ENCODE peak calls at places on chromosomes 13 and 19, in five cellular contexts. One of them, this sample, is unnamed.

GRCh38 chr19:23075031-23075733 is 41.6 kb upstream of the ZNF730 start:
- DNase-seq in GM19239: no peak
- DNase-seq in fibroblast of mammary gland: peak; percentile 74
- DNase-seq in suprapubic skin: peak; percentile 60
- DNase-seq in lower leg skin: peak; percentile 15
- DNase-seq in this sample: peak; percentile 56

GRCh38 chr19:2969104-2969504 is 8.3 kb upstream of the TLE6 start:
- DNase-seq in GM19239: no peak
- DNase-seq in fibroblast of mammary gland: peak; percentile 49
- DNase-seq in suprapubic skin: no peak
- DNase-seq in lower leg skin: no peak
- DNase-seq in this sample: no peak

GRCh38 chr19:13134626-13135025 is 15.5 kb downstream of the STX10 start:
- DNase-seq in GM19239: no peak
- DNase-seq in fibroblast of mammary gland: no peak
- DNase-seq in suprapubic skin: no peak
- DNase-seq in lower leg skin: no peak
- DNase-seq in this sample: no peak

GRCh38 chr19:54136864-54137113 is 773 bp upstream of the CNOT3 start:
- DNase-seq in GM19239: no peak
- DNase-seq in fibroblast of mammary gland: no peak
- DNase-seq in suprapubic skin: no peak
- DNase-seq in lower leg skin: no peak
- DNase-seq in this sample: no peak

GRCh38 chr13:103525530-103525929 is 459.3 kb upstream of the SLC10A2 start:
- DNase-seq in GM19239: no peak
- DNase-seq in fibroblast of mammary gland: no peak
- DNase-seq in suprapubic skin: no peak
- DNase-seq in lower leg skin: no peak
- DNase-seq in this sample: no peak

GRCh38 chr19:51333836-51334460 is 8.0 kb downstream of the VSIG10L start:
- DNase-seq in GM19239: no peak
- DNase-seq in fibroblast of mammary gland: no peak
- DNase-seq in suprapubic skin: no peak
- DNase-seq in lower leg skin: no peak
- DNase-seq in this sample: no peak

GRCh38 chr19:33810821-33811220 is 14.2 kb downstream of the KCTD15 start:
- DNase-seq in GM19239: no peak
- DNase-seq in fibroblast of mammary gland: no peak
- DNase-seq in suprapubic skin: no peak
- DNase-seq in lower leg skin: no peak
- DNase-seq in this sample: no peak

GRCh38 chr13:112143753-112144615 is 77.0 kb downstream of the SOX1 start:
- DNase-seq in GM19239: no peak
- DNase-seq in fibroblast of mammary gland: no peak
- DNase-seq in suprapubic skin: no peak
- DNase-seq in lower leg skin: no peak
- DNase-seq in this sample: no peak

GRCh38 chr13:73417012-73417615 is 358.3 kb downstream of the KLF5 start:
- DNase-seq in GM19239: no peak
- DNase-seq in fibroblast of mammary gland: peak; percentile 13
- DNase-seq in suprapubic skin: no peak
- DNase-seq in lower leg skin: no peak
- DNase-seq in this sample: no peak

GRCh38 chr19:4523306-4524110 is 5.2 kb upstream of the PLIN4 start:
- DNase-seq in GM19239: peak; percentile 71
- DNase-seq in fibroblast of mammary gland: peak; percentile 49
- DNase-seq in suprapubic skin: peak; percentile 64
- DNase-seq in lower leg skin: peak; percentile 22
- DNase-seq in this sample: no peak

GRCh38 chr13:114140131-114140908 is 7.9 kb upstream of the RASA3 start:
- DNase-seq in GM19239: no peak
- DNase-seq in fibroblast of mammary gland: no peak
- DNase-seq in suprapubic skin: no peak
- DNase-seq in lower leg skin: no peak
- DNase-seq in this sample: no peak

GRCh38 chr13:41742917-41743552 is 217.9 kb downstream of the VWA8 start:
- DNase-seq in GM19239: no peak
- DNase-seq in fibroblast of mammary gland: no peak
- DNase-seq in suprapubic skin: no peak
- DNase-seq in lower leg skin: no peak
- DNase-seq in this sample: no peak

GRCh38 chr19:4870025-4870700 is 2.7 kb upstream of the PLIN3 start:
- DNase-seq in GM19239: no peak
- DNase-seq in fibroblast of mammary gland: peak; percentile 97
- DNase-seq in suprapubic skin: no peak
- DNase-seq in lower leg skin: peak; percentile 47
- DNase-seq in this sample: peak; percentile 77

GRCh38 chr19:55341191-55342043 is 1.7 kb downstream of the KMT5C start:
- DNase-seq in GM19239: peak; percentile 97
- DNase-seq in fibroblast of mammary gland: peak; percentile 56
- DNase-seq in suprapubic skin: peak; percentile 81
- DNase-seq in lower leg skin: no peak
- DNase-seq in this sample: peak; percentile 91

GRCh38 chr13:51838235-51838846 is 6.6 kb downstream of the TMEM272 start:
- DNase-seq in GM19239: no peak
- DNase-seq in fibroblast of mammary gland: peak; percentile 84
- DNase-seq in suprapubic skin: no peak
- DNase-seq in lower leg skin: no peak
- DNase-seq in this sample: no peak

GRCh38 chr19:40633207-40633606 is 32.0 kb downstream of the LTBP4 start:
- DNase-seq in GM19239: no peak
- DNase-seq in fibroblast of mammary gland: peak; percentile 59
- DNase-seq in suprapubic skin: no peak
- DNase-seq in lower leg skin: no peak
- DNase-seq in this sample: no peak

GRCh38 chr13:32962342-32962741 is 53.9 kb upstream of the KL start:
- DNase-seq in GM19239: no peak
- DNase-seq in fibroblast of mammary gland: no peak
- DNase-seq in suprapubic skin: no peak
- DNase-seq in lower leg skin: no peak
- DNase-seq in this sample: no peak

GRCh38 chr19:1470864-1471513 is 8.0 kb downstream of the C19orf25 start:
- DNase-seq in GM19239: no peak
- DNase-seq in fibroblast of mammary gland: no peak
- DNase-seq in suprapubic skin: no peak
- DNase-seq in lower leg skin: no peak
- DNase-seq in this sample: no peak

GRCh38 chr19:20664917-20665781 is 3.8 kb upstream of the ZNF626 start:
- DNase-seq in GM19239: no peak
- DNase-seq in fibroblast of mammary gland: peak; percentile 6
- DNase-seq in suprapubic skin: no peak
- DNase-seq in lower leg skin: no peak
- DNase-seq in this sample: peak; percentile 50

GRCh38 chr19:11641241-11641640 is 44.0 kb downstream of the ZNF627 start:
- DNase-seq in GM19239: no peak
- DNase-seq in fibroblast of mammary gland: no peak
- DNase-seq in suprapubic skin: no peak
- DNase-seq in lower leg skin: no peak
- DNase-seq in this sample: no peak

GRCh38 chr13:30572859-30573275 is 44.9 kb upstream of the USPL1 start:
- DNase-seq in GM19239: peak; percentile 15
- DNase-seq in fibroblast of mammary gland: peak; percentile 68
- DNase-seq in suprapubic skin: no peak
- DNase-seq in lower leg skin: no peak
- DNase-seq in this sample: no peak

GRCh38 chr13:32409561-32410440 is 18.1 kb downstream of the N4BP2L1 start:
- DNase-seq in GM19239: no peak
- DNase-seq in fibroblast of mammary gland: peak; percentile 81
- DNase-seq in suprapubic skin: no peak
- DNase-seq in lower leg skin: no peak
- DNase-seq in this sample: peak; percentile 82

This sample was measured in aorta.